ENCODE peak calls at places on chromosomes 4 and X, in eight cellular contexts. B, N, T, U, I, C, S and H are unnamed samples.

GRCh38 chr4:177047851-177048174 is 255.1 kb upstream of the VEGFC start:
- DNase-seq in B (no peak), N (no peak), T (no peak), U (no peak), I (no peak), C (no peak), S (peak), H (no peak)

GRCh38 chr4:150242820-150243458 is 164.7 kb downstream of the DCLK2 start:
- DNase-seq in B (no peak), N (peak), T (no peak), U (no peak), I (peak), C (no peak), S (peak), H (no peak)

GRCh38 chr4:8539661-8540060 is 40.5 kb upstream of the GPR78 start:
- DNase-seq in B (no peak), N (no peak), T (no peak), U (no peak), I (no peak), C (peak), S (no peak), H (no peak)

GRCh38 chrX:9662148-9662547 is 103.5 kb downstream of the GPR143 start:
- DNase-seq in B (no peak), N (no peak), T (no peak), U (no peak), I (no peak), C (no peak), S (peak), H (no peak)

GRCh38 chr4:80182237-80182866 is 15.0 kb upstream of the PRDM8 start:
- DNase-seq in B (no peak), N (no peak), T (no peak), U (peak), I (no peak), C (no peak), S (no peak), H (no peak)

GRCh38 chr4:105074097-105074496 is 72.6 kb upstream of the TET2 start:
- DNase-seq in B (no peak), N (no peak), T (no peak), U (no peak), I (no peak), C (no peak), S (no peak), H (no peak)

GRCh38 chr4:154779362-154779947 is 1.6 kb upstream of the RBM46 start:
- DNase-seq in B (no peak), N (no peak), T (peak), U (no peak), I (peak), C (no peak), S (peak), H (peak)

GRCh38 chr4:57499786-57500185 is 389.6 kb upstream of the IGFBP7 start:
- DNase-seq in B (no peak), N (no peak), T (no peak), U (no peak), I (no peak), C (no peak), S (peak), H (no peak)

GRCh38 chrX:154032156-154032555 is 12.5 kb upstream of the IRAK1 start:
- DNase-seq in B (no peak), N (no peak), T (no peak), U (no peak), I (no peak), C (no peak), S (no peak), H (no peak)

GRCh38 chr4:80322716-80323115 is 12.8 kb upstream of the CFAP299 start:
- DNase-seq in B (no peak), N (no peak), T (no peak), U (no peak), I (no peak), C (no peak), S (peak), H (no peak)

GRCh38 chr4:147103403-147103946 is 157.8 kb upstream of the TTC29 start:
- DNase-seq in B (no peak), N (peak), T (peak), U (no peak), I (no peak), C (no peak), S (peak), H (no peak)

GRCh38 chr4:37905526-37906169 is 14.8 kb downstream of the TBC1D1 start:
- DNase-seq in B (no peak), N (no peak), T (no peak), U (no peak), I (no peak), C (no peak), S (no peak), H (no peak)

GRCh38 chrX:71543316-71543715 is 10.4 kb downstream of the OGT start:
- DNase-seq in B (no peak), N (no peak), T (no peak), U (no peak), I (peak), C (no peak), S (peak), H (no peak)

GRCh38 chr4:55393461-55394320 is 2.1 kb upstream of the TMEM165 start:
- DNase-seq in B (no peak), N (no peak), T (no peak), U (no peak), I (peak), C (no peak), S (peak), H (no peak)

GRCh38 chrX:103329991-103330390 is at the start of gene TCEAL7:
- DNase-seq in B (no peak), N (no peak), T (no peak), U (no peak), I (no peak), C (no peak), S (no peak), H (no peak)

GRCh38 chr4:62644372-62644771 is 1444.2 kb downstream of the ADGRL3 start:
- DNase-seq in B (no peak), N (no peak), T (no peak), U (no peak), I (peak), C (no peak), S (peak), H (peak)

GRCh38 chr4:86220137-86220536 is 139.7 kb downstream of the MAPK10 start:
- DNase-seq in B (no peak), N (no peak), T (peak), U (no peak), I (no peak), C (no peak), S (peak), H (no peak)

GRCh38 chrX:40471965-40472648 is 108.7 kb upstream of the ATP6AP2 start:
- DNase-seq in B (no peak), N (no peak), T (peak), U (no peak), I (peak), C (peak), S (peak), H (no peak)

GRCh38 chr4:44425614-44426208 is 22.9 kb downstream of the KCTD8 start:
- DNase-seq in B (no peak), N (no peak), T (no peak), U (no peak), I (peak), C (no peak), S (peak), H (no peak)

GRCh38 chr4:182752158-182752910 is 164.9 kb downstream of the DCTD start:
- DNase-seq in B (no peak), N (no peak), T (peak), U (no peak), I (no peak), C (no peak), S (peak), H (no peak)

GRCh38 chrX:31429915-31430314 is 358.1 kb upstream of the FTHL17 start:
- DNase-seq in B (no peak), N (no peak), T (no peak), U (no peak), I (no peak), C (no peak), S (no peak), H (no peak)